ENCODE peak calls at places on chromosomes 13 and 19, in eight cellular contexts. P is neural progenitor cell, A is Calu3, S is nephron progenitor cell, O is right cardiac atrium, K is T-helper 2 cell, J is left lung, G is pulmonary artery endothelial cell. H is an unnamed sample.

GRCh38 chr19:13146763-13147563 is 3.2 kb downstream of the STX10 start:
- DNase-seq in P (no peak), A (peak), S (no peak), O (peak), K (no peak), J (peak), G (no peak), H (no peak)

GRCh38 chr13:21287331-21287907 is 111.0 kb downstream of the MRPL57 start:
- DNase-seq in P (no peak), A (no peak), S (no peak), O (no peak), K (no peak), J (no peak), G (no peak), H (no peak)

GRCh38 chr13:75486654-75487053 is 4.7 kb upstream of the TBC1D4 start:
- DNase-seq in P (no peak), A (no peak), S (no peak), O (no peak), K (no peak), J (no peak), G (no peak), H (no peak)

GRCh38 chr13:42926043-42926442 is 66.0 kb downstream of the EPSTI1 start:
- DNase-seq in P (no peak), A (no peak), S (no peak), O (no peak), K (no peak), J (no peak), G (no peak), H (no peak)

GRCh38 chr19:3734310-3734600 is 26.1 kb downstream of the TJP3 start:
- DNase-seq in P (no peak), A (no peak), S (no peak), O (no peak), K (no peak), J (no peak), G (no peak), H (no peak)

GRCh38 chr19:50567052-50567841 is 988 bp downstream of the LRRC4B start:
- DNase-seq in P (peak), A (no peak), S (peak), O (no peak), K (no peak), J (no peak), G (no peak), H (no peak)

GRCh38 chr13:27964741-27965323 is 4.3 kb downstream of the CDX2 start:
- DNase-seq in P (no peak), A (no peak), S (peak), O (no peak), K (no peak), J (no peak), G (no peak), H (no peak)

GRCh38 chr13:92017737-92018136 is 619.3 kb downstream of the GPC5 start:
- DNase-seq in P (no peak), A (no peak), S (no peak), O (no peak), K (no peak), J (no peak), G (no peak), H (no peak)

GRCh38 chr13:25046985-25047660 is 48.8 kb upstream of the PABPC3 start:
- DNase-seq in P (peak), A (no peak), S (peak), O (peak), K (no peak), J (no peak), G (no peak), H (no peak)

GRCh38 chr13:99926014-99926731 is 45.4 kb downstream of the ZIC5 start:
- DNase-seq in P (no peak), A (peak), S (peak), O (no peak), K (no peak), J (no peak), G (no peak), H (no peak)

GRCh38 chr19:29577662-29577963 is 28.5 kb upstream of the POP4 start:
- DNase-seq in P (no peak), A (no peak), S (no peak), O (no peak), K (no peak), J (no peak), G (no peak), H (no peak)

GRCh38 chr13:97307882-97308624 is 85.9 kb downstream of the MBNL2 start:
- DNase-seq in P (peak), A (peak), S (no peak), O (peak), K (no peak), J (no peak), G (peak), H (no peak)

GRCh38 chr13:65378943-65379519 is 1851.1 kb downstream of the PCDH9 start:
- DNase-seq in P (peak), A (no peak), S (no peak), O (no peak), K (no peak), J (no peak), G (no peak), H (no peak)

GRCh38 chr19:55156202-55157063 is 1.1 kb downstream of the TNNI3 start:
- DNase-seq in P (peak), A (peak), S (peak), O (peak), K (no peak), J (no peak), G (no peak), H (no peak)

GRCh38 chr19:27776524-27776923 is 1436.4 kb downstream of the UQCRFS1 start:
- DNase-seq in P (no peak), A (no peak), S (no peak), O (no peak), K (no peak), J (no peak), G (no peak), H (no peak)

GRCh38 chr13:110023729-110024645 is 237.6 kb upstream of the IRS2 start:
- DNase-seq in P (peak), A (no peak), S (no peak), O (peak), K (no peak), J (no peak), G (no peak), H (no peak)

GRCh38 chr19:31390721-31391120 is 41.5 kb upstream of the TSHZ3 start:
- DNase-seq in P (no peak), A (no peak), S (no peak), O (no peak), K (no peak), J (no peak), G (no peak), H (no peak)

GRCh38 chr13:33125821-33126570 is 109.8 kb downstream of the KL start:
- DNase-seq in P (peak), A (peak), S (no peak), O (peak), K (no peak), J (no peak), G (peak), H (no peak)

GRCh38 chr13:35767256-35767981 is 290.9 kb upstream of the MAB21L1 start:
- DNase-seq in P (no peak), A (no peak), S (no peak), O (no peak), K (no peak), J (no peak), G (no peak), H (no peak)